ENCODE peak calls at places on chromosome 18, in ten cellular contexts. One of them, this sample, is unnamed. For H4K20me1 and H3K9me2, the result is how much of the 10 kb centered on the place peaks cover.

GRCh38 chr18:67599277-67599676 is 82.8 kb upstream of the DSEL start:
- DNase-seq in Karpas-422: peak
- DNase-seq in OCI-LY7: no peak
- DNase-seq in HCT116: no peak
- DNase-seq in PC-9: no peak
- DNase-seq in MM.1S: no peak
- DNase-seq in PC-3: peak
- DNase-seq in GM23248: peak
- DNase-seq in GM23338: no peak
- DNase-seq in SK-N-SH: peak
- DNase-seq in this sample: no peak

GRCh38 chr18:46920067-46920466 is 2.7 kb downstream of the KATNAL2 start:
- DNase-seq in HCT116: no peak
- DNase-seq in GM23338: no peak
- DNase-seq in SK-N-SH: no peak
- DNase-seq in Karpas-422: peak
- DNase-seq in OCI-LY7: no peak
- DNase-seq in PC-9: no peak
- DNase-seq in GM23248: no peak
- DNase-seq in MM.1S: no peak
- DNase-seq in PC-3: no peak
- DNase-seq in this sample: no peak

GRCh38 chr18:11323359-11323819 is 174.0 kb upstream of the PIEZO2 start:
- DNase-seq in Karpas-422: no peak
- DNase-seq in SK-N-SH: no peak
- DNase-seq in GM23338: no peak
- DNase-seq in GM23248: peak
- DNase-seq in PC-3: peak
- DNase-seq in OCI-LY7: no peak
- DNase-seq in HCT116: no peak
- DNase-seq in MM.1S: no peak
- DNase-seq in PC-9: no peak
- DNase-seq in this sample: peak

GRCh38 chr18:60010513-60010912 is 110.7 kb downstream of the PMAIP1 start:
- DNase-seq in PC-9: no peak
- DNase-seq in HCT116: no peak
- DNase-seq in GM23248: no peak
- DNase-seq in OCI-LY7: no peak
- DNase-seq in SK-N-SH: no peak
- DNase-seq in GM23338: no peak
- DNase-seq in MM.1S: no peak
- DNase-seq in PC-3: no peak
- DNase-seq in Karpas-422: no peak
- DNase-seq in this sample: no peak

GRCh38 chr18:13378150-13378549 is 159.6 kb downstream of the LDLRAD4 start:
- DNase-seq in HCT116: no peak
- DNase-seq in PC-9: no peak
- DNase-seq in GM23248: no peak
- DNase-seq in MM.1S: no peak
- DNase-seq in PC-3: no peak
- DNase-seq in SK-N-SH: no peak
- DNase-seq in GM23338: no peak
- DNase-seq in OCI-LY7: no peak
- DNase-seq in Karpas-422: no peak
- DNase-seq in this sample: no peak

GRCh38 chr18:40152859-40153258 is 1802.2 kb upstream of the PIK3C3 start:
- DNase-seq in GM23248: peak
- DNase-seq in GM23338: no peak
- DNase-seq in OCI-LY7: no peak
- DNase-seq in Karpas-422: no peak
- DNase-seq in HCT116: no peak
- DNase-seq in SK-N-SH: no peak
- DNase-seq in PC-9: no peak
- DNase-seq in MM.1S: no peak
- DNase-seq in PC-3: peak
- DNase-seq in this sample: no peak

GRCh38 chr18:42640160-42640559 is 475.3 kb downstream of the RIT2 start:
- DNase-seq in GM23248: no peak
- DNase-seq in SK-N-SH: no peak
- DNase-seq in PC-3: no peak
- DNase-seq in Karpas-422: no peak
- DNase-seq in MM.1S: no peak
- DNase-seq in HCT116: no peak
- DNase-seq in OCI-LY7: no peak
- DNase-seq in GM23338: no peak
- DNase-seq in PC-9: no peak
- DNase-seq in this sample: peak

GRCh38 chr18:61531182-61531581 is 198.0 kb downstream of the CDH20 start:
- DNase-seq in MM.1S: no peak
- DNase-seq in SK-N-SH: peak
- DNase-seq in HCT116: no peak
- DNase-seq in PC-3: no peak
- DNase-seq in Karpas-422: no peak
- DNase-seq in GM23338: no peak
- DNase-seq in GM23248: no peak
- DNase-seq in OCI-LY7: no peak
- DNase-seq in PC-9: no peak
- DNase-seq in this sample: no peak

GRCh38 chr18:60249388-60249787 is 123.2 kb downstream of the MC4R start:
- DNase-seq in PC-3: no peak
- DNase-seq in HCT116: no peak
- DNase-seq in Karpas-422: no peak
- DNase-seq in PC-9: no peak
- DNase-seq in GM23248: no peak
- DNase-seq in OCI-LY7: peak
- DNase-seq in MM.1S: no peak
- DNase-seq in SK-N-SH: no peak
- DNase-seq in GM23338: no peak
- DNase-seq in this sample: no peak

GRCh38 chr18:13257361-13257980 is 38.9 kb downstream of the LDLRAD4 start:
- DNase-seq in MM.1S: no peak
- DNase-seq in HCT116: no peak
- DNase-seq in PC-9: no peak
- DNase-seq in PC-3: no peak
- DNase-seq in GM23338: no peak
- DNase-seq in GM23248: no peak
- DNase-seq in OCI-LY7: no peak
- DNase-seq in SK-N-SH: no peak
- DNase-seq in Karpas-422: no peak
- DNase-seq in this sample: no peak

GRCh38 chr18:77557030-77557429 is 307.4 kb downstream of the GALR1 start:
- DNase-seq in PC-9: no peak
- DNase-seq in SK-N-SH: no peak
- DNase-seq in PC-3: no peak
- DNase-seq in OCI-LY7: no peak
- DNase-seq in GM23338: peak
- DNase-seq in HCT116: no peak
- DNase-seq in MM.1S: no peak
- DNase-seq in GM23248: no peak
- DNase-seq in Karpas-422: peak
- DNase-seq in this sample: peak

DNA sequence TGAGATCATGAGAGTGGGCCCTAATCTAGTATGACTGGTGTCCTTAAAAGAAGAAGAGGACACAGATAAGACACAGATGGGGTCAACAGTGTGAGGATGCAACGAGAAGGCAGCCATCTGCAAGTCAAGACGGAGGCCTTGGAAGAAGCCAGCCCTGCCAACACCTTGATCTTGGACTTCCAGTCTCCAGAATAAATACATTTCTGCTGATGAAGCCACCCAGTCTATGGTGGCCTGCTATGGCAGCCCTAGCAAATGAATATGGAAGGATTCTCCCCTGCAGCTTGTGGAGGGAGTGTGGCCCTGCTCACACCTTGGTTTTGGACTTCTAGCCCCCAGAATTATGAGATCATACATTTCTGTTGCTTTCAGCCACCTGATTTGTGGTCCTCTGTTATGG is 12.3 kb downstream of the CTIF start:
- DNase-seq in GM23338: no peak
- DNase-seq in Karpas-422: no peak
- DNase-seq in PC-3: no peak
- DNase-seq in PC-9: no peak
- DNase-seq in MM.1S: no peak
- DNase-seq in OCI-LY7: no peak
- DNase-seq in GM23248: no peak
- DNase-seq in SK-N-SH: no peak
- DNase-seq in HCT116: no peak
- DNase-seq in this sample: no peak
- H4K20me1 ChIP-seq in GM23338: under half
- H4K20me1 ChIP-seq in Karpas-422: under half
- H4K20me1 ChIP-seq in PC-3: under half
- H4K20me1 ChIP-seq in PC-9: under half
- H4K20me1 ChIP-seq in MM.1S: under half
- H4K20me1 ChIP-seq in OCI-LY7: under half
- H4K20me1 ChIP-seq in GM23248: under half
- H4K20me1 ChIP-seq in SK-N-SH: half or more
- H4K20me1 ChIP-seq in HCT116: under half
- H4K20me1 ChIP-seq in this sample: under half

DNA sequence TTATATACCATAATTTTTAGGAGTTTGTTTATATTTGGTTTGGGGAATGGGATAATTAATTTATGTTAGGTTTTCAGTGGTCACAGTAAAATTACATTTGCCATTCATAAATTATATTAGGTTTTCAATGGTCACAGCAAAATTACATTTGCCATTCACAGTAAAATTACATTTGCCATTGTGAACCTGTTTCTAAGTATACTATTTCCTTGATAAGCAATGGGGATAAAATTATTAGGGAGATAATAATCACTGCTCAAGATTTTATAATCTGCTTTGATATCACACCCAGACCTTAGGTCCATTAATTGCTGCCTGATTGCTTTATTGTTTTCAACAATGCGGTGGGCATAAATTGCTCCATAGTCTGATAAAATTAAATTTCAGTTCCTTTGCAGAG is 124.6 kb downstream of the ASXL3 start:
- DNase-seq in OCI-LY7: no peak
- DNase-seq in PC-9: no peak
- DNase-seq in PC-3: no peak
- DNase-seq in GM23248: no peak
- DNase-seq in Karpas-422: no peak
- DNase-seq in GM23338: no peak
- DNase-seq in SK-N-SH: no peak
- DNase-seq in MM.1S: no peak
- DNase-seq in HCT116: no peak
- DNase-seq in this sample: no peak
- H3K4me3 ChIP-seq in OCI-LY7: no peak
- H3K4me3 ChIP-seq in PC-9: no peak
- H3K4me3 ChIP-seq in PC-3: no peak
- H3K4me3 ChIP-seq in GM23248: no peak
- H3K4me3 ChIP-seq in Karpas-422: no peak
- H3K4me3 ChIP-seq in GM23338: no peak
- H3K4me3 ChIP-seq in SK-N-SH: no peak
- H3K4me3 ChIP-seq in MM.1S: no peak
- H3K4me3 ChIP-seq in HCT116: no peak
- H3K4me3 ChIP-seq in this sample: no peak

GRCh38 chr18:8385400-8385799 is 223.8 kb upstream of the RAB12 start:
- DNase-seq in GM23338: no peak
- DNase-seq in PC-3: no peak
- DNase-seq in MM.1S: no peak
- DNase-seq in SK-N-SH: no peak
- DNase-seq in Karpas-422: no peak
- DNase-seq in HCT116: no peak
- DNase-seq in PC-9: no peak
- DNase-seq in OCI-LY7: no peak
- DNase-seq in GM23248: no peak
- DNase-seq in this sample: no peak
- H3K9me2 ChIP-seq in GM23338: under half
- H3K9me2 ChIP-seq in PC-3: under half
- H3K9me2 ChIP-seq in MM.1S: under half
- H3K9me2 ChIP-seq in SK-N-SH: under half
- H3K9me2 ChIP-seq in Karpas-422: under half
- H3K9me2 ChIP-seq in HCT116: under half
- H3K9me2 ChIP-seq in PC-9: under half
- H3K9me2 ChIP-seq in OCI-LY7: under half
- H3K9me2 ChIP-seq in GM23248: under half
- H3K9me2 ChIP-seq in this sample: under half

GRCh38 chr18:45688834-45689233 is 35.1 kb upstream of the SLC14A1 start:
- DNase-seq in PC-9: no peak
- DNase-seq in GM23338: no peak
- DNase-seq in GM23248: no peak
- DNase-seq in PC-3: no peak
- DNase-seq in HCT116: no peak
- DNase-seq in SK-N-SH: no peak
- DNase-seq in Karpas-422: peak
- DNase-seq in OCI-LY7: no peak
- DNase-seq in MM.1S: no peak
- DNase-seq in this sample: no peak

GRCh38 chr18:45689386-45689785 is 34.6 kb upstream of the SLC14A1 start:
- DNase-seq in PC-9: no peak
- DNase-seq in MM.1S: no peak
- DNase-seq in SK-N-SH: no peak
- DNase-seq in GM23338: no peak
- DNase-seq in Karpas-422: no peak
- DNase-seq in GM23248: no peak
- DNase-seq in PC-3: no peak
- DNase-seq in HCT116: no peak
- DNase-seq in OCI-LY7: no peak
- DNase-seq in this sample: no peak

GRCh38 chr18:45687617-45688016 is 36.4 kb upstream of the SLC14A1 start:
- DNase-seq in Karpas-422: peak
- DNase-seq in HCT116: no peak
- DNase-seq in MM.1S: peak
- DNase-seq in GM23248: peak
- DNase-seq in PC-9: no peak
- DNase-seq in SK-N-SH: no peak
- DNase-seq in PC-3: no peak
- DNase-seq in OCI-LY7: no peak
- DNase-seq in GM23338: no peak
- DNase-seq in this sample: no peak

GRCh38 chr18:45688113-45688512 is 35.9 kb upstream of the SLC14A1 start:
- DNase-seq in Karpas-422: peak
- DNase-seq in GM23248: peak
- DNase-seq in HCT116: no peak
- DNase-seq in PC-3: no peak
- DNase-seq in GM23338: no peak
- DNase-seq in MM.1S: no peak
- DNase-seq in OCI-LY7: no peak
- DNase-seq in PC-9: no peak
- DNase-seq in SK-N-SH: no peak
- DNase-seq in this sample: no peak

DNA sequence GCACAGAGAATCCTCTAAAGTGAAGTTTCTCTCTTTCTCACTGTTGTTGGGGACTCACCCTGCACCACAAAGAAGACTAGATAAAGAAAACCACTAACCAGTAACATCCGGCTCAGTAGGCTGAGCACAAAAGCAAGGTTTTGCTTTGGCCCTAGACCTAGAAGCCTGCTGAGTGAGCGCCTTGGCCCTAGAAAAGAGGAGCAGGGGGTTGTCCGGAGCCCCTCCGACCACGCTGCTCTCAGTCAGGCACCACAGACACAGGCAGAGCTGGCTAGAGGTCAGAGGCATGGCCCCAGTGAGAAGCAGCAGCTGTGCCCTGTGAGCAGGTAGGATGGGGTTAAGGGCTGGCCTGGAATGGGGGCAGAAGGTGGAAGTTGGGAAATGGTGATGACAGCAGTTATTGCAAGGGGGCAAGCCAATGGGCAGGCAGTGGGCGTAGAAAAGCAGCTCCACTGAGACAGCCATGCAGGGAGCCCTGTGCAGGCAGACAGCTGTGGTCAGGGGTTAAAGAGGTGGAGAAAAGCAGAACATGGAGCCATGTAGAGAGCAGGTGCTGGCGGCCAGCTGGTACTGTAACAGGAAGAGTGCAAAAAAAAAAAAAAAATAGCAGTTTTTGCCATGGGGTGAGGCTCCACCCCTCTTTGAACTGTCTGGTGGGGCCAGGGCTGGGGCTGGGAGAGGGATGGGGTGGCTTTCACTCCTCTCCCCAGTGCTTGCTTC is 36.9 kb upstream of the SLC14A1 start:
- DNase-seq in PC-9: no peak
- DNase-seq in OCI-LY7: no peak
- DNase-seq in HCT116: no peak
- DNase-seq in GM23338: no peak
- DNase-seq in Karpas-422: peak
- DNase-seq in MM.1S: peak
- DNase-seq in SK-N-SH: no peak
- DNase-seq in PC-3: no peak
- DNase-seq in GM23248: no peak
- DNase-seq in this sample: no peak
- H4K20me1 ChIP-seq in PC-9: under half
- H4K20me1 ChIP-seq in OCI-LY7: under half
- H4K20me1 ChIP-seq in HCT116: under half
- H4K20me1 ChIP-seq in GM23338: under half
- H4K20me1 ChIP-seq in Karpas-422: under half
- H4K20me1 ChIP-seq in MM.1S: under half
- H4K20me1 ChIP-seq in SK-N-SH: under half
- H4K20me1 ChIP-seq in PC-3: under half
- H4K20me1 ChIP-seq in GM23248: under half
- H4K20me1 ChIP-seq in this sample: under half

This sample was measured in hepatocyte.